ENCODE peak calls at places on chromosomes 3 and 15, in eight cellular contexts. F, D, E, M, P, T, B and L are unnamed samples.

GRCh38 chr3:183203670-183204069 is 41.1 kb upstream of the LAMP3 start:
- DNase-seq in F (no peak), D (no peak), E (no peak), M (no peak), P (no peak), T (no peak), B (no peak), L (no peak)

GRCh38 chr3:72018339-72018984 is 233.5 kb upstream of the PROK2 start:
- DNase-seq in F (no peak), D (no peak), E (no peak), M (no peak), P (no peak), T (no peak), B (no peak), L (no peak)

GRCh38 chr3:8972614-8973013 is 9.3 kb upstream of the RAD18 start:
- DNase-seq in F (no peak), D (no peak), E (no peak), M (no peak), P (no peak), T (no peak), B (no peak), L (no peak)

GRCh38 chr15:58748787-58749531 is 548 bp downstream of the ADAM10 start:
- DNase-seq in F (peak; percentile 61), D (peak; percentile 48), E (peak; percentile 61), M (peak; percentile 41), P (peak; percentile 53), T (peak; percentile 51), B (no peak), L (peak; percentile 53)

GRCh38 chr3:141650783-141651182 is 87.3 kb upstream of the RNF7 start:
- DNase-seq in F (no peak), D (no peak), E (no peak), M (no peak), P (no peak), T (no peak), B (no peak), L (no peak)

GRCh38 chr15:90261811-90262210 is 3.7 kb upstream of the NGRN start:
- DNase-seq in F (no peak), D (no peak), E (peak; percentile 32), M (no peak), P (no peak), T (no peak), B (no peak), L (no peak)

GRCh38 chr15:90957105-90957790 is 2.6 kb downstream of the RCCD1 start:
- DNase-seq in F (no peak), D (peak; percentile 52), E (no peak), M (no peak), P (no peak), T (no peak), B (no peak), L (no peak)

GRCh38 chr3:49723301-49723630 is 485 bp downstream of the GMPPB start:
- DNase-seq in F (peak; percentile 51), D (peak; percentile 75), E (peak; percentile 88), M (peak; percentile 54), P (peak; percentile 55), T (peak; percentile 71), B (peak; percentile 23), L (peak; percentile 88)

GRCh38 chr3:23183731-23184130 is 19.4 kb upstream of the UBE2E2 start:
- DNase-seq in F (no peak), D (no peak), E (peak; percentile 32), M (no peak), P (no peak), T (no peak), B (no peak), L (peak; percentile 29)

GRCh38 chr3:169668957-169669681 is 5.6 kb upstream of the MECOM start:
- DNase-seq in F (peak; percentile 76), D (no peak), E (peak; percentile 83), M (peak; percentile 39), P (peak; percentile 59), T (peak; percentile 38), B (peak; percentile 64), L (peak; percentile 80)

GRCh38 chr3:1171320-1171719 is 78.5 kb downstream of the CNTN6 start:
- DNase-seq in F (no peak), D (no peak), E (no peak), M (no peak), P (no peak), T (no peak), B (no peak), L (no peak)

GRCh38 chr3:164208026-164208425 is 870.3 kb downstream of the SI start:
- DNase-seq in F (no peak), D (no peak), E (no peak), M (no peak), P (no peak), T (no peak), B (no peak), L (no peak)

GRCh38 chr15:48413304-48413703 is 82.1 kb downstream of the DUT start:
- DNase-seq in F (no peak), D (no peak), E (no peak), M (no peak), P (peak; percentile 71), T (no peak), B (no peak), L (no peak)

GRCh38 chr15:40594429-40594836 is 384 bp downstream of the KNL1 start:
- DNase-seq in F (peak; percentile 25), D (no peak), E (peak; percentile 73), M (peak; percentile 20), P (peak; percentile 37), T (peak; percentile 67), B (no peak), L (peak; percentile 64)

GRCh38 chr15:98799461-98799971 is 151.2 kb downstream of the IGF1R start:
- DNase-seq in F (no peak), D (no peak), E (peak; percentile 41), M (no peak), P (no peak), T (peak; percentile 30), B (no peak), L (no peak)

GRCh38 chr15:57792729-57793449 is 86.4 kb downstream of the POLR2M start:
- DNase-seq in F (no peak), D (no peak), E (peak; percentile 61), M (no peak), P (no peak), T (no peak), B (no peak), L (peak; percentile 57)

GRCh38 chr3:16183082-16183481 is 8.6 kb downstream of the GALNT15 start:
- DNase-seq in F (no peak), D (no peak), E (no peak), M (no peak), P (peak; percentile 18), T (no peak), B (no peak), L (no peak)

GRCh38 chr3:194536883-194537637 is 50.3 kb upstream of the ATP13A3 start:
- DNase-seq in F (peak; percentile 33), D (no peak), E (peak; percentile 92), M (peak; percentile 19), P (peak; percentile 35), T (no peak), B (no peak), L (peak; percentile 89)

GRCh38 chr3:17770682-17771081 is 28.3 kb upstream of the TBC1D5 start:
- DNase-seq in F (no peak), D (no peak), E (no peak), M (no peak), P (no peak), T (no peak), B (no peak), L (no peak)

GRCh38 chr15:55615445-55615844 is 27.3 kb upstream of the PYGO1 start:
- DNase-seq in F (no peak), D (no peak), E (no peak), M (no peak), P (no peak), T (no peak), B (no peak), L (no peak)

DNA sequence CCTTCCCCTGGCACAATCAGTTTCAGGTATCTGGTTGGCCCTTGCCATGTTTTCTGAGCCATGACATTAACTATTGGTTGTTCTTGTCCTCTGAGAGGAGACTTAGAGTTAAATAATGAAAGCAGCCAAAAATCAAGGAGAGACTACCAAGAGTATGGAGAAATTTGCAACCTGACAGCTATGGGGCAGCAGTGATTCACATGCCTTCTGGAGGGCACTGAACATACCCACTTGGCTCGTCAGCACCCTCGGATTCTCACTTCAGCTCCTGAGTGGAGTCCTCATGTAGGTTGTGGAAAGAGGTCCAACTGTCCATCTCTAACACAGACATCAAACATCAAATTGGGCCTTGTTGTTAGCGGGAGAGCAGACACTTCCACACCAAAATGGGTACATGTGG is 265.6 kb downstream of the EBLN2 start:
- DNase-seq in F (no peak), D (no peak), E (no peak), M (no peak), P (no peak), T (no peak), B (no peak), L (no peak)
- TF ChIP-seq CTCF in F (peak; percentile 28), D (no peak), E (no peak), M (no peak), P (no peak), T (no peak), B (no peak), L (no peak)

DNA sequence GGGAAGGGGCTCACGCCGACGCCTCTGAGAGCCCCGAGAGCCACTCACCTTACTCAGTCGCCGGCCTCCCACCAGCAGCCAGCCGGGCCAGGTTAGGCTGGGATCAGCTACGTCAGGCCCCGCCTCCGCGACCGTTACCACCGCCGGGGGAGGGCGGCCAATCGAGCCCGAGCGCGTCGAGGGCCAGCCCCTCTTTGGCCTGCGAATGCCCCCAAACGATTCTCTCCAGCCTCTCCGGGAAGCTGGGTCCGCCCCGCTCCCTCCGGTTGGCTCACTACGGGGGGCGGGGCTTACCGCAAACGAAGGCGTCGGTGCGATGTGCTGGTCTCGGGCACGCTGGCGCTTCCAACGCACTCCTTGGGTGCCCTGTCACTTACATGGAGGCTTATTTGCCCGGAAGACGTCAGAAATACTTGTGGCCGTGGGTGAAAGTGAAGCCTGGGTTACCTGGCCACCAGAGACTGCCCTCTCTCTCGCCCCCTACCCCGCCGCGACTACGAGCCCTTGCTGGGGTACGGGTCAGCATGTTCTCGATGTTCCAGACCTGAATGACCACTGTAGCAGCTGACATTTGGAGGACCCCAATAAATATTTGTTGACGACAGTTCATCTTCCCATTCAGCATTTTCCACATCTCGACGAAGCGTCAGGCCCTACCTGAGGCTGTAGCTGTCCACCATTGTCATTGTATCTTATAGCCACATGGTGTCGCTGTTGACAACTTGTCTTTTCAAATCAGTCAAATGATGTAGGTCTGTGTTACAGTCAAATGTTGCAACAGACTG is at the start of gene CEP70:
- DNase-seq in F (peak; percentile 94), D (peak; percentile 93), E (peak; percentile 96), M (peak; percentile 96), P (peak; percentile 93), T (peak; percentile 84), B (peak; percentile 84), L (peak; percentile 96)
- H3K27ac ChIP-seq in F (peak within 1 kb of the TSS; percentile 91), D (peak within 1 kb of the TSS; percentile 89), E (peak within 1 kb of the TSS; percentile 89), M (peak within 1 kb of the TSS; percentile 95), P (peak within 1 kb of the TSS; percentile 92), T (no peak within 1 kb of the TSS), B (peak within 1 kb of the TSS; percentile 94), L (peak within 1 kb of the TSS; percentile 88)

DNA sequence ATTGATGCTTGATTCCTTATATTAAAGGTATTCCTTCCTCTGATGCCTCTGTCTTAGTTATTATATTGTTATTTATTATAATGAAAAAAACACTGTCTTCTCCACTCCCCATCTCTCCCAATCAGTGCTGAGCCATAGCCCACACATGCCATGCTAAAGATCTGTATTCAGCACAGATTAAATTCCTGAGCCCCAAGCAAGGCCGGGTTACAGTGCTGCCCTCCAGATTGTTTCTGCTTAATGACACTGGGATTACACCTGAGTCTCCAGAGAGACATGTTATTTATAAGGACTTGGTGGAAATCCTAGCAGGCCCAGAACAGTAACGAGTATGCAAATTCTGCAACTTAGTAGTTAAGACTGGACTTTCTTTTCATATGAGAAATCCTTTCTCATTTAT is 305.9 kb upstream of the UMPS start:
- DNase-seq in F (no peak), D (no peak), E (no peak), M (no peak), P (no peak), T (no peak), B (no peak), L (no peak)
- H3K27me3 ChIP-seq in F (no peaks in the 10 kb centered on the region), D (no peaks in the 10 kb centered on the region), E (no peaks in the 10 kb centered on the region), M (no peaks in the 10 kb centered on the region), P (no peaks in the 10 kb centered on the region), T (peaks cover 2% of the 10 kb centered on the region), B (no peaks in the 10 kb centered on the region), L (no peaks in the 10 kb centered on the region)

GRCh38 chr3:13308406-13308805 is 111.7 kb downstream of the NUP210 start:
- DNase-seq in F (no peak), D (peak; percentile 56), E (no peak), M (no peak), P (no peak), T (peak; percentile 56), B (no peak), L (peak; percentile 31)
- TF ChIP-seq CTCF in F (peak; percentile 47), D (peak; percentile 69), E (no peak), M (no peak), P (peak; percentile 27), T (peak; percentile 49), B (no peak), L (peak; percentile 23)